ENCODE peak calls at places on chromosomes 6 and 20, in seven cellular contexts. P is tibial nerve; N is tibial artery; V is fibroblast of the aortic adventitia; M is CD8-positive, alpha-beta T cell; J is upper lobe of right lung; Q is astrocyte of the spinal cord. L is an unnamed sample.

GRCh38 chr6:13390658-13391057 is 62.3 kb upstream of the TBC1D7 start:
- DNase-seq in P (no peak), N (no peak), V (no peak), M (no peak), J (no peak), Q (no peak), L (no peak)

GRCh38 chr20:43188861-43189613 is 669 bp downstream of the PTPRT start:
- DNase-seq in P (no peak), N (no peak), V (no peak), M (no peak), J (no peak), Q (no peak), L (no peak)

GRCh38 chr6:26575494-26575939 is 21.2 kb upstream of the ABT1 start:
- DNase-seq in P (no peak), N (no peak), V (peak; percentile 38), M (no peak), J (no peak), Q (peak; percentile 24), L (peak; percentile 46)

GRCh38 chr20:50625986-50626677 is 65.2 kb downstream of the RIPOR3 start:
- DNase-seq in P (peak; percentile 56), N (peak; percentile 71), V (peak; percentile 69), M (no peak), J (no peak), Q (peak; percentile 36), L (no peak)

GRCh38 chr20:11117808-11118528 is 444.2 kb upstream of the JAG1 start:
- DNase-seq in P (no peak), N (no peak), V (peak; percentile 89), M (no peak), J (no peak), Q (peak; percentile 87), L (peak; percentile 100)

GRCh38 chr20:62238569-62239277 is 402 bp downstream of the OSBPL2 start:
- DNase-seq in P (no peak), N (no peak), V (peak; percentile 17), M (no peak), J (no peak), Q (no peak), L (no peak)

GRCh38 chr20:49948809-49949507 is 12.8 kb downstream of the RNF114 start:
- DNase-seq in P (no peak), N (no peak), V (peak; percentile 89), M (no peak), J (no peak), Q (peak; percentile 97), L (no peak)

GRCh38 chr6:38391909-38392614 is 247.7 kb downstream of the BTBD9 start:
- DNase-seq in P (no peak), N (no peak), V (peak; percentile 28), M (no peak), J (no peak), Q (peak; percentile 16), L (no peak)

GRCh38 chr6:91476000-91476399 is 889.1 kb upstream of the MAP3K7 start:
- DNase-seq in P (no peak), N (peak; percentile 23), V (no peak), M (no peak), J (no peak), Q (peak; percentile 69), L (peak; percentile 52)

GRCh38 chr6:119476554-119476953 is 127.0 kb upstream of the MAN1A1 start:
- DNase-seq in P (no peak), N (no peak), V (no peak), M (no peak), J (no peak), Q (peak; percentile 12), L (no peak)

GRCh38 chr6:84526631-84527030 is 237.8 kb downstream of the TBX18 start:
- DNase-seq in P (no peak), N (no peak), V (no peak), M (no peak), J (no peak), Q (no peak), L (no peak)

GRCh38 chr20:58010186-58010585 is 218.3 kb downstream of the ANKRD60 start:
- DNase-seq in P (no peak), N (peak; percentile 7), V (no peak), M (no peak), J (no peak), Q (no peak), L (no peak)

GRCh38 chr6:168120390-168121307 is 41.6 kb upstream of the FRMD1 start:
- DNase-seq in P (no peak), N (peak; percentile 6), V (no peak), M (no peak), J (no peak), Q (no peak), L (no peak)

GRCh38 chr20:25574411-25574810 is 10.9 kb downstream of the NINL start:
- DNase-seq in P (no peak), N (no peak), V (peak; percentile 49), M (no peak), J (no peak), Q (peak; percentile 41), L (no peak)

GRCh38 chr20:20334489-20334888 is 33.4 kb upstream of the INSM1 start:
- DNase-seq in P (no peak), N (no peak), V (no peak), M (no peak), J (no peak), Q (no peak), L (no peak)

GRCh38 chr6:44074383-44075136 is 52.7 kb downstream of the MRPL14 start:
- DNase-seq in P (peak; percentile 62), N (peak; percentile 71), V (peak; percentile 89), M (peak; percentile 67), J (peak; percentile 82), Q (peak; percentile 82), L (peak; percentile 66)

GRCh38 chr6:17098007-17098406 is 3.8 kb upstream of the STMND1 start:
- DNase-seq in P (no peak), N (no peak), V (no peak), M (no peak), J (no peak), Q (no peak), L (no peak)

GRCh38 chr6:14339172-14339571 is 221.6 kb downstream of the CD83 start:
- DNase-seq in P (no peak), N (no peak), V (no peak), M (no peak), J (no peak), Q (no peak), L (no peak)

GRCh38 chr20:56957737-56958553 is 308.5 kb downstream of the BMP7 start:
- DNase-seq in P (no peak), N (no peak), V (no peak), M (no peak), J (no peak), Q (peak; percentile 41), L (no peak)

GRCh38 chr6:1267057-1267732 is 44.7 kb upstream of the FOXQ1 start:
- DNase-seq in P (no peak), N (no peak), V (no peak), M (no peak), J (no peak), Q (peak; percentile 36), L (peak; percentile 96)

GRCh38 chr20:41140226-41141133 is 3.1 kb downstream of the PLCG1 start:
- DNase-seq in P (no peak), N (no peak), V (no peak), M (no peak), J (peak; percentile 55), Q (no peak), L (no peak)
- H3K4me3 ChIP-seq in P (no peak overlapping the region), N (no peak overlapping the region), V (no peak overlapping the region), M (peak overlapping the region; percentile 68), J (peak overlapping the region; percentile 90), Q (no peak overlapping the region), L (no peak overlapping the region)

GRCh38 chr20:32111287-32111686 is 1.8 kb downstream of the TM9SF4 start:
- DNase-seq in P (no peak), N (no peak), V (no peak), M (no peak), J (no peak), Q (no peak), L (no peak)

GRCh38 chr20:32109392-32110172 is at the start of gene TM9SF4:
- DNase-seq in P (peak; percentile 84), N (peak; percentile 90), V (peak; percentile 97), M (peak; percentile 86), J (peak; percentile 92), Q (peak; percentile 95), L (peak; percentile 83)

GRCh38 chr20:32110173-32110704 is 725 bp downstream of the TM9SF4 start:
- DNase-seq in P (no peak), N (no peak), V (no peak), M (no peak), J (no peak), Q (no peak), L (no peak)

GRCh38 chr20:32110727-32111126 is 1.2 kb downstream of the TM9SF4 start:
- DNase-seq in P (no peak), N (no peak), V (no peak), M (no peak), J (no peak), Q (no peak), L (no peak)

GRCh38 chr20:32108814-32109391 is 611 bp upstream of the TM9SF4 start:
- DNase-seq in P (no peak), N (no peak), V (no peak), M (no peak), J (no peak), Q (no peak), L (no peak)
- H3K4me3 ChIP-seq in P (no peak overlapping the region), N (peak overlapping the region; percentile 82), V (no peak overlapping the region), M (peak overlapping the region; percentile 65), J (peak overlapping the region; percentile 99), Q (peak overlapping the region; percentile 87), L (no peak overlapping the region)

GRCh38 chr6:130676077-130676772 is 151.0 kb upstream of the SMLR1 start:
- DNase-seq in P (no peak), N (no peak), V (peak; percentile 13), M (no peak), J (no peak), Q (no peak), L (no peak)

GRCh38 chr6:130677312-130677711 is 149.9 kb upstream of the SMLR1 start:
- DNase-seq in P (no peak), N (no peak), V (no peak), M (no peak), J (no peak), Q (no peak), L (no peak)

GRCh38 chr6:130679684-130680083 is 147.5 kb upstream of the SMLR1 start:
- DNase-seq in P (no peak), N (no peak), V (no peak), M (no peak), J (no peak), Q (no peak), L (peak; percentile 37)

GRCh38 chr6:130676773-130677144 is 150.4 kb upstream of the SMLR1 start:
- DNase-seq in P (no peak), N (no peak), V (no peak), M (no peak), J (no peak), Q (no peak), L (no peak)

GRCh38 chr6:130677766-130678165 is 149.4 kb upstream of the SMLR1 start:
- DNase-seq in P (no peak), N (no peak), V (no peak), M (no peak), J (no peak), Q (no peak), L (no peak)
- H3K4me3 ChIP-seq in P (no peak overlapping the region), N (no peak overlapping the region), V (no peak overlapping the region), M (no peak overlapping the region), J (no peak overlapping the region), Q (no peak overlapping the region), L (no peak overlapping the region)

GRCh38 chr6:100460650-100461204 is 4.0 kb downstream of the SIM1 start:
- DNase-seq in P (no peak), N (no peak), V (no peak), M (no peak), J (no peak), Q (no peak), L (no peak)
- H3K4me3 ChIP-seq in P (no peak overlapping the region), N (no peak overlapping the region), V (no peak overlapping the region), M (no peak overlapping the region), J (no peak overlapping the region), Q (no peak overlapping the region), L (no peak overlapping the region)

L was measured in bronchial epithelial cell.